ENCODE peak calls at places on chromosomes 4 and X, in six cellular contexts. B, Q, D, V, K and T are unnamed samples.

GRCh38 chr4:54428940-54429339 is 199.8 kb downstream of the PDGFRA start:
- DNase-seq in B (no peak), Q (no peak), D (no peak), V (no peak), K (no peak), T (no peak)

GRCh38 chr4:178387756-178388155 is 945.5 kb upstream of the AGA start:
- DNase-seq in B (no peak), Q (no peak), D (no peak), V (no peak), K (no peak), T (no peak)

GRCh38 chrX:37454537-37455285 is 105.5 kb downstream of the PRRG1 start:
- DNase-seq in B (peak; percentile 28), Q (no peak), D (no peak), V (peak; percentile 11), K (no peak), T (no peak)

GRCh38 chr4:161336016-161336415 is 827.8 kb downstream of the FSTL5 start:
- DNase-seq in B (no peak), Q (no peak), D (no peak), V (no peak), K (no peak), T (no peak)

GRCh38 chr4:157096439-157096838 is 20.5 kb downstream of the GLRB start:
- DNase-seq in B (no peak), Q (no peak), D (no peak), V (peak; percentile 26), K (no peak), T (no peak)

GRCh38 chr4:162852642-162853041 is 314.0 kb downstream of the NAF1 start:
- DNase-seq in B (no peak), Q (no peak), D (no peak), V (no peak), K (no peak), T (no peak)

GRCh38 chr4:171940656-171941055 is 127.5 kb downstream of the GALNTL6 start:
- DNase-seq in B (no peak), Q (no peak), D (no peak), V (no peak), K (no peak), T (no peak)

GRCh38 chr4:129131343-129131742 is 35.4 kb downstream of the C4orf33 start:
- DNase-seq in B (no peak), Q (no peak), D (no peak), V (no peak), K (no peak), T (no peak)

GRCh38 chr4:1183985-1184773 is 11.8 kb upstream of the SPON2 start:
- DNase-seq in B (no peak), Q (no peak), D (no peak), V (no peak), K (no peak), T (no peak)

GRCh38 chrX:107713205-107714195 is 62.1 kb downstream of the TSC22D3 start:
- DNase-seq in B (peak; percentile 19), Q (no peak), D (no peak), V (no peak), K (no peak), T (peak; percentile 16)

GRCh38 chrX:107712231-107713204 is 63.1 kb downstream of the TSC22D3 start:
- DNase-seq in B (peak; percentile 47), Q (no peak), D (no peak), V (peak; percentile 49), K (no peak), T (peak; percentile 18)

GRCh38 chrX:107715331-107716044 is 60.1 kb downstream of the TSC22D3 start:
- DNase-seq in B (peak; percentile 11), Q (no peak), D (no peak), V (no peak), K (no peak), T (peak; percentile 25)

GRCh38 chrX:107716045-107716684 is 59.4 kb downstream of the TSC22D3 start:
- DNase-seq in B (peak; percentile 28), Q (no peak), D (no peak), V (no peak), K (no peak), T (peak; percentile 29)

GRCh38 chrX:107714196-107714811 is 61.3 kb downstream of the TSC22D3 start:
- DNase-seq in B (peak; percentile 16), Q (no peak), D (no peak), V (no peak), K (no peak), T (peak; percentile 20)
- TF ChIP-seq CTCF in B (no peak), Q (peak; percentile 9), D (peak; percentile 3), V (peak; percentile 42), K (peak; percentile 17), T (no peak)

GRCh38 chr4:83036991-83037390 is 2.0 kb downstream of the COPS4 start:
- DNase-seq in B (no peak), Q (no peak), D (no peak), V (no peak), K (no peak), T (no peak)

GRCh38 chr4:83029688-83030087 is 5.3 kb upstream of the COPS4 start:
- DNase-seq in B (no peak), Q (no peak), D (no peak), V (no peak), K (no peak), T (no peak)

GRCh38 chr4:83040269-83040668 is 5.3 kb downstream of the COPS4 start:
- DNase-seq in B (no peak), Q (no peak), D (no peak), V (no peak), K (no peak), T (no peak)

GRCh38 chr4:83028976-83029375 is 6.0 kb upstream of the COPS4 start:
- DNase-seq in B (no peak), Q (no peak), D (no peak), V (no peak), K (no peak), T (no peak)

DNA sequence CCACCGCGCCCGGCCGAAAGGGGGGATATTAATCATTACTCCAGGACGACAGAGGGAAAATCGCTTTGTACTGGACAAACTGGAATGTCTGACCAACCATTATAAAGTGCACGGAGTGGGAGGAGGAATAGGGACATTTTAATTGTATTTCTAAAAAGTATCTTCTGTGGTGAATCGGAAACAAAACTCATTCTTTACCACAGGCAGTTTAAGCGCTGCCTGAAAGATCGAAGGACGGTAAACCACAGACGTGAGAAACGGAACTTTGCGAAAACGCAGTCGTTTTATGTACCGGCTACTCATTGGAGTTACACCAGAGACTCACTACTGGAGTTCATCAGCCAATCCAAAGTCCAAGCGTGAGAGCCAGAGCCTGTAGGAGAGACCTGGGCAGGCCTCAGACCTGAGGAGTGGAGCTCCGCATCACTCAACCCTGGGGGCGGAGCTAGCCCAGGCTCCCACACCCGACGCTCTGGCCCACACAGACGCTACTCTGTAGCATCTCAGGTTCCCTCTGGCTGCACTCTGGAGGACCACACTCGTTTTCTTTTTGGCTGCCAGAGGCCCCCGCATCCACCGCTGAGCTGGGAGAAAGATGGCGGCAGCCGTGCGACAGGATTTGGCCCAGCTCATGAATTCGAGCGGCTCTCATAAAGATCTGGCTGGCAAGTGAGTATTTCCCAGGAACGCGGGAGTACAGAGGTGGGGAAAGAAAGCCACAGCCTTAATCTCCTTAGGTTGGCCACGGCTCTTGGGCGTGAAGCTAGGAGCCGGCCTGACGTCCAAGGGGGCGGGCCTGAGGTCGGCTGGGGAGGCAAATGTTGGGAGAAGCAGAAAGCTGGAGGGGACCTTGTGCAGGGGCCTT is at the start of gene COPS4:
- DNase-seq in B (peak; percentile 97), Q (peak; percentile 97), D (peak; percentile 99), V (peak; percentile 100), K (peak; percentile 95), T (peak; percentile 82)
- TF ChIP-seq CTCF in B (peak; percentile 43), Q (peak; percentile 66), D (peak; percentile 59), V (peak; percentile 68), K (peak; percentile 43), T (no peak)

DNA sequence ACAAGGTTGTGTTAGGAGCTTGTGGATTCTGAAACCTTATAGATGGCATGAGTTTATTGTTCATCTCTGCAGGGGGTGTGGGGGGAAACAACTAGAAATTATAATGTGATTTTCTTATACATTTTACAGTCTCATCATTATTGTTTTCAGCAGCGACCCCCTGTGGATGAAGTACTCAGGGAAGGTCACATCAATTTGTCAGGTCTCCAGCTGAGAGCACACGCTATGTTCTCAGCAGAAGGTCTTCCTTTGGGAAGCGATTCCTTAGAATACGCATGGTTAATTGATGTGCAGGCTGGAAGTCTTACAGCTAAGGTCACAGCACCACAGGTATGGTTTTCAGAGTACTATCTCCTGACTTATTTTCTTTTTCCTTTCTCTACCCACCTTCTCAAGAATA is 72.2 kb downstream of the BLTP1 start:
- DNase-seq in B (no peak), Q (no peak), D (peak; percentile 3), V (peak; percentile 31), K (no peak), T (no peak)
- TF ChIP-seq CTCF in B (no peak), Q (no peak), D (peak; percentile 55), V (peak; percentile 60), K (no peak), T (no peak)

GRCh38 chr4:102348701-102349100 is 3.4 kb upstream of the SLC39A8 start:
- DNase-seq in B (no peak), Q (no peak), D (no peak), V (no peak), K (no peak), T (no peak)
- TF ChIP-seq CTCF in B (no peak), Q (no peak), D (no peak), V (no peak), K (no peak), T (no peak)

DNA sequence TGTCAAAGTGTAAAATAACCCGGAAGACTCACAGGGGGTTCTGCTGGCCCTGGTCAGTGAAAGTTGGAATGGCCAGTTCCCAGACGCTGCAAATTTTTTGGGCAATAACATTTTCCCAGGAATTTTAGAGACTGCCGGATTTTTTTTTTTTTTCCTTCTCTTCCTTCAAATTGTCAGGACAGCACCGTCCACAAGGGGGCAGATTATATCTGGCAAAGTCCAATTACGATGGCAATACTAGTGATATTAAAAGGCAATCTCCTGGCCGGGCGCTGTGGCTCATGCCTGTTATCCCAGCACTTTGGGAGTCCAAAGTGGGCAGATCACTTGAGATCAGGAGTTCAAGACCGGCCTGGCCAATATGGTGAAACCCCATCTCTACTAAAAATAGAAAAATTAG is 20.5 kb downstream of the SLC25A5 start:
- DNase-seq in B (peak; percentile 73), Q (no peak), D (no peak), V (peak; percentile 41), K (no peak), T (no peak)
- TF ChIP-seq CTCF in B (peak; percentile 55), Q (peak; percentile 44), D (peak; percentile 59), V (peak; percentile 67), K (peak; percentile 65), T (no peak)

GRCh38 chr4:121696641-121697461 is at the start of gene ANXA5:
- DNase-seq in B (peak; percentile 91), Q (peak; percentile 92), D (peak; percentile 72), V (peak; percentile 78), K (peak; percentile 63), T (peak; percentile 76)
- TF ChIP-seq CTCF in B (no peak), Q (no peak), D (peak; percentile 53), V (peak; percentile 35), K (peak; percentile 57), T (no peak)

DNA sequence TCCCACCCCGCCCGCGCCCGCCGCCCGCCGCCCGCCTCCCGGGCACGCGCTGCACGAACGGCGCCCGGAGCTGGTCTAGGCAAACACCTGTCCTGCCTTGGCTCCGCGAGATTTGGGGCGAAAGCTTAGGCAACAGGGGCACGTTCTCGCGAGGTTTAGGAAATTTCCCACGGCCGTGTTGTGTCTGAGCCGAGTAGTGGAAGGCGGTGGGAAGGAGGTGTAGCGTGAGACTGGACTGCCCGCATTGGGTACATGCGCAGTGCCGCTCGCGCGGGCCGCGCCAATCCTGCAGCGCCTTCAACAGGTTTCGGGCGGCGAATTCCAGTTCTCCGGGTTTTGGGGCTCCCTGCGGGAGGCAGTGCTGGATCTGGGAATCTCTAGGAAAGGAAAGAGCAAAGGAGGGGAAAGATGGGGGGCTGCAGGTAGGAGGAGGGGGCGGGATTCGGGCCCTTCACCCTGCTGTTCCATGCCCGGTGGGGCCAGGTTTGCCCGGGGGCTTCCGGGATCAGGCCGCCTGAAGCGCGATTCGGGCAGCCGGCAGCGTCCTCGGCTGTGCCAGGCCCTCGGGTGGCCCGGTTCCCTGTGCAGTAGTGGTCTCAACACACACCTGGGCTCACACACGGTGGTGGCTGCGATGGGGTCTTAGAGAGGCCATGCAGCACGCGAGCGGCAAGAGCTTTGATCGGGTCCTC is 1.2 kb upstream of the RBPJ start:
- DNase-seq in B (peak; percentile 99), Q (peak; percentile 98), D (peak; percentile 100), V (peak; percentile 100), K (peak; percentile 98), T (peak; percentile 88)
- TF ChIP-seq CTCF in B (no peak), Q (no peak), D (peak; percentile 18), V (no peak), K (peak; percentile 4), T (no peak)